ENCODE peak calls at places on chromosomes 5 and 9, in seven cellular contexts. One of them, this sample, is unnamed. For H3K36me3 and H3K4me1, the result is how much of the 10 kb centered on the place peaks cover.

GRCh38 chr9:90024419-90024818 is 419.6 kb downstream of the GADD45G start:
- DNase-seq in tibial nerve: no peak
- DNase-seq in left ventricle myocardium inferior: no peak
- DNase-seq in sigmoid colon: no peak
- DNase-seq in osteoblast: no peak
- DNase-seq in HCT116: no peak
- DNase-seq in endothelial cell of umbilical vein: no peak
- DNase-seq in this sample: no peak

GRCh38 chr5:136769900-136770684 is 404.7 kb upstream of the TRPC7 start:
- DNase-seq in left ventricle myocardium inferior: peak
- DNase-seq in HCT116: peak
- DNase-seq in tibial nerve: peak
- DNase-seq in sigmoid colon: peak
- DNase-seq in endothelial cell of umbilical vein: peak
- DNase-seq in osteoblast: peak
- DNase-seq in this sample: peak

GRCh38 chr5:40166757-40167156 is 513.0 kb upstream of the PTGER4 start:
- DNase-seq in osteoblast: no peak
- DNase-seq in HCT116: no peak
- DNase-seq in endothelial cell of umbilical vein: no peak
- DNase-seq in tibial nerve: no peak
- DNase-seq in sigmoid colon: no peak
- DNase-seq in left ventricle myocardium inferior: no peak
- DNase-seq in this sample: no peak

GRCh38 chr5:178273665-178274541 is 41.3 kb upstream of the PHYKPL start:
- DNase-seq in left ventricle myocardium inferior: no peak
- DNase-seq in tibial nerve: no peak
- DNase-seq in osteoblast: peak
- DNase-seq in sigmoid colon: no peak
- DNase-seq in HCT116: no peak
- DNase-seq in endothelial cell of umbilical vein: no peak
- DNase-seq in this sample: no peak

GRCh38 chr9:135343733-135344522 is 135.7 kb upstream of the PPP1R26 start:
- DNase-seq in left ventricle myocardium inferior: peak
- DNase-seq in HCT116: peak
- DNase-seq in sigmoid colon: peak
- DNase-seq in osteoblast: peak
- DNase-seq in endothelial cell of umbilical vein: peak
- DNase-seq in tibial nerve: peak
- DNase-seq in this sample: peak

GRCh38 chr5:32027717-32028321 is 146.3 kb downstream of the GOLPH3 start:
- DNase-seq in tibial nerve: peak
- DNase-seq in osteoblast: peak
- DNase-seq in endothelial cell of umbilical vein: peak
- DNase-seq in sigmoid colon: peak
- DNase-seq in left ventricle myocardium inferior: peak
- DNase-seq in HCT116: peak
- DNase-seq in this sample: no peak

GRCh38 chr5:138951986-138952735 is 77.0 kb upstream of the LRRTM2 start:
- DNase-seq in left ventricle myocardium inferior: no peak
- DNase-seq in sigmoid colon: peak
- DNase-seq in osteoblast: no peak
- DNase-seq in HCT116: no peak
- DNase-seq in endothelial cell of umbilical vein: no peak
- DNase-seq in tibial nerve: no peak
- DNase-seq in this sample: peak

GRCh38 chr5:39968371-39968770 is 543.6 kb upstream of the DAB2 start:
- DNase-seq in endothelial cell of umbilical vein: no peak
- DNase-seq in HCT116: no peak
- DNase-seq in left ventricle myocardium inferior: no peak
- DNase-seq in tibial nerve: no peak
- DNase-seq in sigmoid colon: no peak
- DNase-seq in osteoblast: no peak
- DNase-seq in this sample: no peak

GRCh38 chr9:89481161-89481915 is 16.6 kb downstream of the SEMA4D start:
- DNase-seq in tibial nerve: no peak
- DNase-seq in endothelial cell of umbilical vein: no peak
- DNase-seq in osteoblast: no peak
- DNase-seq in HCT116: no peak
- DNase-seq in left ventricle myocardium inferior: no peak
- DNase-seq in sigmoid colon: peak
- DNase-seq in this sample: no peak

GRCh38 chr5:54959673-54960418 is 25.5 kb downstream of the ESM1 start:
- DNase-seq in tibial nerve: no peak
- DNase-seq in sigmoid colon: no peak
- DNase-seq in osteoblast: no peak
- DNase-seq in left ventricle myocardium inferior: no peak
- DNase-seq in endothelial cell of umbilical vein: peak
- DNase-seq in HCT116: peak
- DNase-seq in this sample: no peak

GRCh38 chr9:108617661-108618060 is 238.1 kb downstream of the ACTL7B start:
- DNase-seq in endothelial cell of umbilical vein: no peak
- DNase-seq in osteoblast: no peak
- DNase-seq in left ventricle myocardium inferior: no peak
- DNase-seq in tibial nerve: no peak
- DNase-seq in sigmoid colon: no peak
- DNase-seq in HCT116: no peak
- DNase-seq in this sample: no peak

GRCh38 chr9:127711226-127711701 is 4.2 kb downstream of the PTRH1 start:
- DNase-seq in endothelial cell of umbilical vein: no peak
- DNase-seq in HCT116: no peak
- DNase-seq in tibial nerve: no peak
- DNase-seq in sigmoid colon: no peak
- DNase-seq in osteoblast: peak
- DNase-seq in left ventricle myocardium inferior: no peak
- DNase-seq in this sample: no peak

GRCh38 chr9:124218438-124219289 is 39.1 kb upstream of the NEK6 start:
- DNase-seq in sigmoid colon: peak
- DNase-seq in tibial nerve: no peak
- DNase-seq in HCT116: peak
- DNase-seq in osteoblast: peak
- DNase-seq in endothelial cell of umbilical vein: peak
- DNase-seq in left ventricle myocardium inferior: no peak
- DNase-seq in this sample: peak

GRCh38 chr5:95822408-95823240 is at the start of gene GLRX:
- DNase-seq in endothelial cell of umbilical vein: peak
- DNase-seq in HCT116: peak
- DNase-seq in left ventricle myocardium inferior: peak
- DNase-seq in sigmoid colon: peak
- DNase-seq in tibial nerve: peak
- DNase-seq in osteoblast: peak
- DNase-seq in this sample: peak

GRCh38 chr5:150272531-150272930 is 17.0 kb downstream of the CAMK2A start:
- DNase-seq in tibial nerve: no peak
- DNase-seq in left ventricle myocardium inferior: no peak
- DNase-seq in sigmoid colon: no peak
- DNase-seq in HCT116: no peak
- DNase-seq in endothelial cell of umbilical vein: peak
- DNase-seq in osteoblast: peak
- DNase-seq in this sample: no peak

GRCh38 chr9:137878146-137878941 is 762 bp downstream of the CACNA1B start:
- DNase-seq in tibial nerve: no peak
- DNase-seq in osteoblast: peak
- DNase-seq in sigmoid colon: no peak
- DNase-seq in endothelial cell of umbilical vein: peak
- DNase-seq in HCT116: no peak
- DNase-seq in left ventricle myocardium inferior: no peak
- DNase-seq in this sample: no peak

GRCh38 chr9:92328225-92328624 is 2.5 kb downstream of the CENPP start:
- DNase-seq in sigmoid colon: no peak
- DNase-seq in endothelial cell of umbilical vein: peak
- DNase-seq in tibial nerve: no peak
- DNase-seq in HCT116: peak
- DNase-seq in osteoblast: peak
- DNase-seq in left ventricle myocardium inferior: no peak
- DNase-seq in this sample: no peak

GRCh38 chr5:96509313-96509712 is 76.3 kb upstream of the PCSK1 start:
- DNase-seq in HCT116: no peak
- DNase-seq in sigmoid colon: no peak
- DNase-seq in tibial nerve: no peak
- DNase-seq in osteoblast: no peak
- DNase-seq in endothelial cell of umbilical vein: no peak
- DNase-seq in left ventricle myocardium inferior: no peak
- DNase-seq in this sample: no peak

GRCh38 chr9:78236511-78236950 is 656 bp downstream of the CEP78 start:
- DNase-seq in left ventricle myocardium inferior: no peak
- DNase-seq in osteoblast: peak
- DNase-seq in HCT116: no peak
- DNase-seq in sigmoid colon: peak
- DNase-seq in tibial nerve: no peak
- DNase-seq in endothelial cell of umbilical vein: no peak
- DNase-seq in this sample: no peak

GRCh38 chr9:113309204-113309813 is 6.1 kb upstream of the RNF183 start:
- DNase-seq in osteoblast: no peak
- DNase-seq in sigmoid colon: no peak
- DNase-seq in endothelial cell of umbilical vein: peak
- DNase-seq in HCT116: peak
- DNase-seq in tibial nerve: no peak
- DNase-seq in left ventricle myocardium inferior: no peak
- DNase-seq in this sample: peak

GRCh38 chr5:133830281-133830680 is 138.1 kb downstream of the C5orf15 start:
- DNase-seq in sigmoid colon: no peak
- DNase-seq in tibial nerve: no peak
- DNase-seq in endothelial cell of umbilical vein: no peak
- DNase-seq in HCT116: no peak
- DNase-seq in left ventricle myocardium inferior: no peak
- DNase-seq in osteoblast: no peak
- DNase-seq in this sample: no peak

GRCh38 chr5:56050566-56051292 is 56.0 kb upstream of the IL6ST start:
- DNase-seq in endothelial cell of umbilical vein: peak
- DNase-seq in tibial nerve: no peak
- DNase-seq in osteoblast: no peak
- DNase-seq in sigmoid colon: no peak
- DNase-seq in HCT116: no peak
- DNase-seq in left ventricle myocardium inferior: no peak
- DNase-seq in this sample: no peak

GRCh38 chr5:60487466-60487865 is 212.5 kb downstream of the DEPDC1B start:
- DNase-seq in tibial nerve: no peak
- DNase-seq in sigmoid colon: no peak
- DNase-seq in osteoblast: peak
- DNase-seq in endothelial cell of umbilical vein: no peak
- DNase-seq in left ventricle myocardium inferior: no peak
- DNase-seq in HCT116: no peak
- DNase-seq in this sample: no peak
- H3K27ac ChIP-seq in tibial nerve: no peak
- H3K27ac ChIP-seq in sigmoid colon: peak
- H3K27ac ChIP-seq in osteoblast: no peak
- H3K27ac ChIP-seq in endothelial cell of umbilical vein: no peak
- H3K27ac ChIP-seq in left ventricle myocardium inferior: no peak
- H3K27ac ChIP-seq in HCT116: no peak
- H3K27ac ChIP-seq in this sample: no peak

GRCh38 chr9:97660847-97661246 is 27.2 kb downstream of the NCBP1 start:
- DNase-seq in HCT116: no peak
- DNase-seq in endothelial cell of umbilical vein: no peak
- DNase-seq in tibial nerve: no peak
- DNase-seq in left ventricle myocardium inferior: no peak
- DNase-seq in osteoblast: no peak
- DNase-seq in sigmoid colon: no peak
- DNase-seq in this sample: no peak

GRCh38 chr9:97665742-97666141 is 31.4 kb downstream of the XPA start:
- DNase-seq in left ventricle myocardium inferior: no peak
- DNase-seq in sigmoid colon: no peak
- DNase-seq in osteoblast: no peak
- DNase-seq in tibial nerve: no peak
- DNase-seq in endothelial cell of umbilical vein: no peak
- DNase-seq in HCT116: no peak
- DNase-seq in this sample: no peak

GRCh38 chr9:97658707-97659106 is 25.1 kb downstream of the NCBP1 start:
- DNase-seq in endothelial cell of umbilical vein: no peak
- DNase-seq in tibial nerve: no peak
- DNase-seq in HCT116: no peak
- DNase-seq in left ventricle myocardium inferior: no peak
- DNase-seq in sigmoid colon: no peak
- DNase-seq in osteoblast: no peak
- DNase-seq in this sample: no peak

GRCh38 chr9:97660345-97660744 is 26.7 kb downstream of the NCBP1 start:
- DNase-seq in tibial nerve: no peak
- DNase-seq in HCT116: no peak
- DNase-seq in sigmoid colon: no peak
- DNase-seq in left ventricle myocardium inferior: no peak
- DNase-seq in osteoblast: no peak
- DNase-seq in endothelial cell of umbilical vein: no peak
- DNase-seq in this sample: no peak
- H3K36me3 ChIP-seq in tibial nerve: under half
- H3K36me3 ChIP-seq in HCT116: half or more
- H3K36me3 ChIP-seq in sigmoid colon: under half
- H3K36me3 ChIP-seq in left ventricle myocardium inferior: half or more
- H3K36me3 ChIP-seq in osteoblast: half or more
- H3K36me3 ChIP-seq in endothelial cell of umbilical vein: under half
- H3K36me3 ChIP-seq in this sample: under half

GRCh38 chr5:172412724-172413260 is 41.5 kb downstream of the SH3PXD2B start:
- DNase-seq in sigmoid colon: peak
- DNase-seq in tibial nerve: peak
- DNase-seq in endothelial cell of umbilical vein: peak
- DNase-seq in osteoblast: peak
- DNase-seq in HCT116: no peak
- DNase-seq in left ventricle myocardium inferior: peak
- DNase-seq in this sample: peak

GRCh38 chr5:172413601-172414000 is 40.7 kb downstream of the SH3PXD2B start:
- DNase-seq in tibial nerve: no peak
- DNase-seq in HCT116: no peak
- DNase-seq in endothelial cell of umbilical vein: no peak
- DNase-seq in osteoblast: no peak
- DNase-seq in sigmoid colon: no peak
- DNase-seq in left ventricle myocardium inferior: no peak
- DNase-seq in this sample: no peak

GRCh38 chr5:172411423-172412111 is 42.8 kb downstream of the SH3PXD2B start:
- DNase-seq in tibial nerve: no peak
- DNase-seq in endothelial cell of umbilical vein: no peak
- DNase-seq in sigmoid colon: no peak
- DNase-seq in HCT116: no peak
- DNase-seq in left ventricle myocardium inferior: peak
- DNase-seq in osteoblast: no peak
- DNase-seq in this sample: no peak

GRCh38 chr5:172410160-172410559 is 44.2 kb downstream of the SH3PXD2B start:
- DNase-seq in osteoblast: no peak
- DNase-seq in tibial nerve: no peak
- DNase-seq in left ventricle myocardium inferior: no peak
- DNase-seq in endothelial cell of umbilical vein: no peak
- DNase-seq in HCT116: no peak
- DNase-seq in sigmoid colon: no peak
- DNase-seq in this sample: no peak

DNA sequence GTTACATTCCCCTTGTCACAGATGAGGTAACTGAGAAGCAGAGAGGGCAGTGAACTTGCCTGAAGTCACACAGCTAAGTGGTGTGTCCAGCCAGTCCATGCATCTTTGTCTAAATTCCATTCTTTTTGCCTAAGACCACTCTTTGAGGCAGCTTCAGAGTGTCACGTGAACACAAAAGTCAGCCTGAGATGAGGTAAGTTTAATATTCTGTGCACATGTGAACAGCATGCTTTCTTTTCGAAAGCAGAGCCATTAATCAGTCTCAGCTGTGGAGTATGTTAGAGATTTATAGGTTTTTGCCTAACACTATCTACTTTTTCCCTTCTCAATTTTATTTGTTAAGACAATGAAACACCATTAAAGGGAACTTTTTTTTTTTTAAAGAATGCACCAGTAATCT is 43.5 kb downstream of the SH3PXD2B start:
- DNase-seq in HCT116: no peak
- DNase-seq in osteoblast: no peak
- DNase-seq in left ventricle myocardium inferior: no peak
- DNase-seq in endothelial cell of umbilical vein: no peak
- DNase-seq in sigmoid colon: no peak
- DNase-seq in tibial nerve: no peak
- DNase-seq in this sample: no peak
- H3K4me1 ChIP-seq in HCT116: under half
- H3K4me1 ChIP-seq in osteoblast: half or more
- H3K4me1 ChIP-seq in left ventricle myocardium inferior: half or more
- H3K4me1 ChIP-seq in endothelial cell of umbilical vein: under half
- H3K4me1 ChIP-seq in sigmoid colon: half or more
- H3K4me1 ChIP-seq in tibial nerve: half or more
- H3K4me1 ChIP-seq in this sample: under half

GRCh38 chr9:114375386-114375785 is 12.4 kb downstream of the AKNA start:
- DNase-seq in sigmoid colon: peak
- DNase-seq in osteoblast: no peak
- DNase-seq in endothelial cell of umbilical vein: no peak
- DNase-seq in HCT116: no peak
- DNase-seq in left ventricle myocardium inferior: no peak
- DNase-seq in tibial nerve: no peak
- DNase-seq in this sample: no peak
- H3K27ac ChIP-seq in sigmoid colon: no peak
- H3K27ac ChIP-seq in osteoblast: no peak
- H3K27ac ChIP-seq in endothelial cell of umbilical vein: no peak
- H3K27ac ChIP-seq in HCT116: no peak
- H3K27ac ChIP-seq in left ventricle myocardium inferior: no peak
- H3K27ac ChIP-seq in tibial nerve: no peak
- H3K27ac ChIP-seq in this sample: no peak

This sample was measured in body of pancreas.